ENCODE peak calls at places on chromosomes 11 and 22, in six cellular contexts. T is fibroblast of villous mesenchyme, X is AG04450, L is choroid plexus epithelial cell, W is coronary artery, Q is AG10803. F is an unnamed sample.

GRCh38 chr11:48106166-48106565 is 110.4 kb upstream of the OR4B1 start:
- DNase-seq in T (no peak), X (no peak), L (no peak), W (no peak), Q (no peak), F (no peak)

GRCh38 chr22:35838849-35839646 is 121.4 kb downstream of the APOL5 start:
- DNase-seq in T (peak), X (peak), L (peak), W (no peak), Q (peak), F (peak)

GRCh38 chr11:134497586-134497985 is 85.5 kb upstream of the B3GAT1 start:
- DNase-seq in T (no peak), X (no peak), L (no peak), W (no peak), Q (no peak), F (no peak)

GRCh38 chr11:113376156-113376555 is 11.4 kb upstream of the ANKK1 start:
- DNase-seq in T (peak), X (peak), L (peak), W (no peak), Q (no peak), F (no peak)

GRCh38 chr22:47116426-47117341 is 354.2 kb downstream of the TBC1D22A start:
- DNase-seq in T (no peak), X (no peak), L (no peak), W (no peak), Q (no peak), F (no peak)

GRCh38 chr11:47981667-47982404 is 1.5 kb downstream of the PTPRJ start:
- DNase-seq in T (no peak), X (no peak), L (no peak), W (no peak), Q (no peak), F (peak)

GRCh38 chr22:30969532-30970355 is 679 bp downstream of the TUG1 start:
- DNase-seq in T (peak), X (no peak), L (peak), W (peak), Q (peak), F (peak)

GRCh38 chr11:47538741-47539575 is 14.0 kb downstream of the CELF1 start:
- DNase-seq in T (peak), X (no peak), L (no peak), W (no peak), Q (no peak), F (no peak)

GRCh38 chr11:23976369-23976768 is 520.5 kb upstream of the LUZP2 start:
- DNase-seq in T (peak), X (no peak), L (peak), W (no peak), Q (peak), F (no peak)

GRCh38 chr11:44456544-44457270 is 108.8 kb upstream of the CD82 start:
- DNase-seq in T (no peak), X (no peak), L (no peak), W (peak), Q (no peak), F (no peak)

GRCh38 chr22:22099833-22100812 is 117.5 kb upstream of the TOP3B start:
- DNase-seq in T (peak), X (no peak), L (peak), W (no peak), Q (no peak), F (peak)

GRCh38 chr11:33195391-33196190 is 34.3 kb upstream of the CSTF3 start:
- DNase-seq in T (peak), X (no peak), L (peak), W (no peak), Q (no peak), F (no peak)

GRCh38 chr11:11798586-11799438 is 43.0 kb upstream of the USP47 start:
- DNase-seq in T (peak), X (peak), L (peak), W (peak), Q (peak), F (peak)

GRCh38 chr11:35109827-35110226 is 29.1 kb upstream of the CD44 start:
- DNase-seq in T (no peak), X (no peak), L (no peak), W (no peak), Q (no peak), F (no peak)

GRCh38 chr11:65779919-65780769 is 632 bp downstream of the AP5B1 start:
- DNase-seq in T (peak), X (peak), L (peak), W (peak), Q (peak), F (peak)

GRCh38 chr11:16790484-16791240 is 52.2 kb downstream of the C11orf58 start:
- DNase-seq in T (no peak), X (no peak), L (no peak), W (no peak), Q (no peak), F (no peak)

GRCh38 chr11:45045692-45046471 is 95.2 kb upstream of the TP53I11 start:
- DNase-seq in T (peak), X (no peak), L (peak), W (no peak), Q (peak), F (peak)

GRCh38 chr22:41280854-41281253 is 5.1 kb downstream of the RANGAP1 start:
- DNase-seq in T (no peak), X (no peak), L (no peak), W (no peak), Q (no peak), F (no peak)

GRCh38 chr11:89463381-89463780 is 27.8 kb downstream of the NOX4 start:
- DNase-seq in T (no peak), X (no peak), L (peak), W (no peak), Q (no peak), F (no peak)

GRCh38 chr11:1825039-1825740 is 9.6 kb upstream of the SYT8 start:
- DNase-seq in T (peak), X (no peak), L (peak), W (no peak), Q (no peak), F (no peak)

DNA sequence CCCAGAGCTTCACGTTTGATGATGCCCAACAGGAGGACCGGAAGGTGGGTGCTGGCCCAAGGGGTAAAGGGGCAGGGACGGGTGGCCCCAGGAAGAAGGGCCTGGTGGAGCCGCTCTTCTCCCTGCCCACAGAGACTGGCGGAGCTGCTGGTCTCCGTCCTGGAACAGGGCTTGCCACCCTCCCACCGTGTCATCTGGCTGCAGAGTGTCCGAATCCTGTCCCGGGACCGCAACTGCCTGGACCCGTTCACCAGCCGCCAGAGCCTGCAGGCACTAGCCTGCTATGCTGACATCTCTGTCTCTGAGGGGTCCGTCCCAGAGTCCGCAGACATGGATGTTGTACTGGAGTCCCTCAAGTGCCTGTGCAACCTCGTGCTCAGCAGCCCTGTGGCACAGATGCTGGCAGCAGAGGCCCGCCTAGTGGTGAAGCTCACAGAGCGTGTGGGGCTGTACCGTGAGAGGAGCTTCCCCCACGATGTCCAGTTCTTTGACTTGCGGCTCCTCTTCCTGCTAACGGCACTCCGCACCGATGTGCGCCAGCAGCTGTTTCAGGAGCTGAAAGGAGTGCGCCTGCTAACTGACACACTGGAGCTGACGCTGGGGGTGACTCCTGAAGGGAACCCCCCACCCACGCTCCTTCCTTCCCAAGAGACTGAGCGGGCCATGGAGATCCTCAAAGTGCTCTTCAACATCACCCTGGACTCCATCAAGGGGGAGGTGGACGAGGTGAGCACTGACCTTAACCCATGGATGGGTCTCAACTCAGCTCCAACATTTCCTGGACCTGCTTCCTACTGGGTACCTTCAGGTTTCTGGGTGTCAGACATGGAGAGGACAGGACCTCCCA is 2.0 kb downstream of the RIC8A start:
- DNase-seq in T (no peak), X (no peak), L (no peak), W (no peak), Q (peak), F (no peak)
- TF ChIP-seq CTCF in T (no peak), X (no peak), L (peak), W (no peak), Q (no peak), F (no peak)

GRCh38 chr11:61890536-61891330 is 612 bp downstream of the FADS3 start:
- DNase-seq in T (peak), X (no peak), L (peak), W (peak), Q (peak), F (peak)
- TF ChIP-seq CTCF in T (no peak), X (no peak), L (peak), W (no peak), Q (no peak), F (no peak)

DNA sequence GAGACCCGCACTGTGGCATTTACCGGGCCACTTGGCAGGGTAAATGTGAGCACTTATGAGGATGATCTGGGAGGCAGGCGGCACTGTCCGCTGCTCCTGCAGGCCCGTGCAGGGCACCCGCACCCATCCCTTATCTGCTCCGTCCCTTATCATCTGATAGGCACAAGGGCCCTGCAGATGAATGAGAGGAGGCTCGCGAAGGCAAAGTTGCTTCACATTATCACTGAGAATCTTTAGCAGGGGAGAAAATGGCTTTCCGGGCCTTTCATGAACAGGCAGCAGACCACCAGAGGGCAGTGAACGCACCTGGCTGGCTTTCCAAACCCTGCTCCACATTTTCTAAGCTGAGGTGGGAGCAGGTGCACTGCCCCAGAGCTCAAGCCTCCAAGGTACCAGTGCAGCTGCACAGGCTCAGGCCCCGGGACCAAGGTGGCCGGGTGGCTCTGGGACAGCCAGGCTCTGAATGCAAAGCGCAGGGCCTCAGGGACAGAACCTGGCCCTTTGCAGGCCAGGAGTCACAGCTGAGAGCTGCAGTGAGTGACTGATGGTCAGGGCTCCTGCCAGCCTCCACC is 165.6 kb downstream of the SHANK2 start:
- DNase-seq in T (peak), X (no peak), L (peak), W (no peak), Q (peak), F (peak)
- TF ChIP-seq CTCF in T (peak), X (peak), L (peak), W (no peak), Q (peak), F (peak)

GRCh38 chr11:8337396-8337795 is 73.7 kb upstream of the LMO1 start:
- DNase-seq in T (no peak), X (no peak), L (no peak), W (no peak), Q (no peak), F (no peak)

GRCh38 chr11:8337115-8337386 is 73.4 kb upstream of the LMO1 start:
- DNase-seq in T (no peak), X (no peak), L (no peak), W (no peak), Q (no peak), F (no peak)

GRCh38 chr11:8336356-8337114 is 72.9 kb upstream of the LMO1 start:
- DNase-seq in T (no peak), X (no peak), L (no peak), W (no peak), Q (no peak), F (no peak)

GRCh38 chr11:8339592-8340022 is 75.9 kb upstream of the LMO1 start:
- DNase-seq in T (no peak), X (no peak), L (no peak), W (no peak), Q (no peak), F (no peak)

GRCh38 chr11:8338138-8338537 is 74.5 kb upstream of the LMO1 start:
- DNase-seq in T (peak), X (no peak), L (peak), W (no peak), Q (peak), F (peak)
- TF ChIP-seq CTCF in T (peak), X (peak), L (peak), W (peak), Q (peak), F (peak)

DNA sequence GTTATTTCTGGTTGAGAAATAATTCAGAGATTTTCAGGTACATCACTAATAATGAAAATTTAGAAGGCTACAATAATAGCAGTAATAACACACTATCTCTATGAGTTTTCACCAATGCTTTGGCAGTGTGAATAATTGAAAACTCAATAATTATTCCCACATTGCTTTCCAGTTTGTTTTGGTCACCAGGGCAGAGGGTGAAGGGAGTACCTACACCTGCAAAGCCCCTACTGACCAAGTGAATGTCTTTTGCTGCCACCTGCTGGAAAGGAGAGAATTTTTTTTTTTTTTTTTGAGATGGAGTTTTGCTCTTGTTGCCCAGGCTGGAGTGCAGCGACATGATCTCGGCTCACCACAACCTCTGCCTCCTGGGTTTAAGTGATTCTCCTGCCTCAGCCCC is 3.2 kb downstream of the NELL1 start:
- DNase-seq in T (no peak), X (no peak), L (peak), W (no peak), Q (no peak), F (no peak)
- TF ChIP-seq CTCF in T (peak), X (peak), L (peak), W (no peak), Q (peak), F (peak)

GRCh38 chr11:106152824-106153223 is 75.4 kb downstream of the AASDHPPT start:
- DNase-seq in T (peak), X (no peak), L (peak), W (no peak), Q (peak), F (no peak)

GRCh38 chr11:106156290-106156937 is 79.0 kb downstream of the AASDHPPT start:
- DNase-seq in T (peak), X (peak), L (peak), W (no peak), Q (peak), F (peak)

GRCh38 chr11:106152013-106152412 is 74.6 kb downstream of the AASDHPPT start:
- DNase-seq in T (no peak), X (no peak), L (peak), W (no peak), Q (peak), F (no peak)
- TF ChIP-seq CTCF in T (peak), X (peak), L (peak), W (no peak), Q (peak), F (no peak)

GRCh38 chr11:114822038-114822437 is 143.7 kb downstream of the NXPE2 start:
- DNase-seq in T (no peak), X (no peak), L (no peak), W (no peak), Q (no peak), F (no peak)

GRCh38 chr11:114818382-114818781 is 140.1 kb downstream of the NXPE2 start:
- DNase-seq in T (no peak), X (no peak), L (no peak), W (no peak), Q (no peak), F (no peak)

GRCh38 chr11:114819028-114819427 is 140.7 kb downstream of the NXPE2 start:
- DNase-seq in T (peak), X (no peak), L (no peak), W (no peak), Q (peak), F (no peak)

GRCh38 chr11:114821626-114822025 is 143.3 kb downstream of the NXPE2 start:
- DNase-seq in T (no peak), X (no peak), L (peak), W (no peak), Q (peak), F (no peak)

DNA sequence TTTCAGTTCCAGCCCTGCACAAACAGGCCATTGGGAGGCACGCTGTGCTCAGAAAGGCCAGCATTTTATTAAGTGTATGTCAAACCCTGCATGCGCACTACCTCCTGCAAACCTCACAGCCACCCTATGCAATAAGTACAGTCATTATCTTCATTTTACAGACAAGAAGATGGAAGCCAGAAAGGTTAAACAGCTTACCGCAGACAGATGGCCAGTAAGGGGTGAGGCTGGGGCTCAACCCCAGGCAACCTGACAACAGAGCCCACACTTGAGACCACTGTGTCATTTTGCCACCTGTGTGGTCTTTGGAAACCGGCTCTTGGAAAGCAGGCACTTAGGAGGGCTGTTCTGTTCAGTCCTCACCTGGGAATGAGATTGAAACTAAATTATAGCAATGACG is 142.3 kb downstream of the NXPE2 start:
- DNase-seq in T (no peak), X (no peak), L (no peak), W (no peak), Q (no peak), F (no peak)
- TF ChIP-seq CTCF in T (no peak), X (no peak), L (no peak), W (no peak), Q (no peak), F (no peak)

GRCh38 chr11:18319914-18320313 is 2.0 kb downstream of the HPS5 start:
- DNase-seq in T (no peak), X (no peak), L (no peak), W (no peak), Q (no peak), F (no peak)

GRCh38 chr11:18322818-18323570 is 627 bp downstream of the GTF2H1 start:
- DNase-seq in T (no peak), X (no peak), L (no peak), W (no peak), Q (peak), F (no peak)

GRCh38 chr11:18321622-18321990 is 334 bp downstream of the HPS5 start:
- DNase-seq in T (peak), X (no peak), L (peak), W (no peak), Q (no peak), F (no peak)

GRCh38 chr11:18321991-18322711 is at the start of the genes GTF2H1 and HPS5:
- DNase-seq in T (peak), X (peak), L (peak), W (peak), Q (peak), F (peak)

GRCh38 chr11:18324381-18324780 is 2.0 kb downstream of the GTF2H1 start:
- DNase-seq in T (no peak), X (no peak), L (no peak), W (no peak), Q (no peak), F (no peak)
- TF ChIP-seq CTCF in T (no peak), X (no peak), L (no peak), W (no peak), Q (no peak), F (no peak)